ENCODE peak calls at places on chromosome 22, in nine cellular contexts. C, R, O, I, M, X, V, Q and H are unnamed samples.

GRCh38 chr22:48141301-48141700 is 1378.9 kb downstream of the TBC1D22A start:
- DNase-seq in C (no peak), R (no peak), O (no peak), I (no peak), M (no peak), X (no peak), V (no peak), Q (peak), H (no peak)

GRCh38 chr22:37633693-37634504 is 5.6 kb upstream of the SH3BP1 start:
- DNase-seq in C (no peak), R (no peak), O (peak), I (peak), M (peak), X (peak), V (peak), Q (peak), H (peak)

GRCh38 chr22:46533434-46533833 is 4.0 kb downstream of the CELSR1 start:
- DNase-seq in C (no peak), R (no peak), O (no peak), I (no peak), M (no peak), X (no peak), V (no peak), Q (no peak), H (no peak)

GRCh38 chr22:44024288-44024908 is at the start of gene PARVB:
- DNase-seq in C (no peak), R (no peak), O (peak), I (no peak), M (no peak), X (no peak), V (no peak), Q (no peak), H (peak)

GRCh38 chr22:30078320-30079311 is 1.6 kb upstream of the HORMAD2 start:
- DNase-seq in C (no peak), R (no peak), O (no peak), I (no peak), M (no peak), X (no peak), V (no peak), Q (peak), H (no peak)

GRCh38 chr22:40594924-40595323 is 41.6 kb downstream of the MRTFA start:
- DNase-seq in C (no peak), R (no peak), O (no peak), I (no peak), M (no peak), X (no peak), V (no peak), Q (no peak), H (no peak)

GRCh38 chr22:24938741-24939341 is 7.7 kb downstream of the LHFPL7 start:
- DNase-seq in C (peak), R (no peak), O (no peak), I (no peak), M (no peak), X (peak), V (no peak), Q (peak), H (no peak)

GRCh38 chr22:36577019-36577418 is 48.1 kb upstream of the EIF3D start:
- DNase-seq in C (no peak), R (no peak), O (no peak), I (no peak), M (peak), X (peak), V (no peak), Q (no peak), H (no peak)

GRCh38 chr22:47190957-47191323 is 428.5 kb downstream of the TBC1D22A start:
- DNase-seq in C (no peak), R (no peak), O (no peak), I (no peak), M (no peak), X (no peak), V (no peak), Q (no peak), H (peak)

GRCh38 chr22:21041937-21042336 is 3.8 kb upstream of the LRRC74B start:
- DNase-seq in C (no peak), R (no peak), O (no peak), I (no peak), M (no peak), X (peak), V (no peak), Q (no peak), H (no peak)

GRCh38 chr22:22815397-22816170 is 72.0 kb upstream of the IGLL5 start:
- DNase-seq in C (no peak), R (no peak), O (no peak), I (no peak), M (no peak), X (no peak), V (no peak), Q (no peak), H (no peak)

GRCh38 chr22:21042978-21043855 is 2.5 kb upstream of the LRRC74B start:
- DNase-seq in C (no peak), R (no peak), O (no peak), I (no peak), M (no peak), X (no peak), V (no peak), Q (no peak), H (no peak)

GRCh38 chr22:45931042-45931441 is 45.9 kb downstream of the WNT7B start:
- DNase-seq in C (no peak), R (no peak), O (no peak), I (no peak), M (no peak), X (no peak), V (no peak), Q (no peak), H (no peak)

GRCh38 chr22:29574762-29575450 is 6.0 kb downstream of the NIPSNAP1 start:
- DNase-seq in C (no peak), R (no peak), O (no peak), I (no peak), M (no peak), X (no peak), V (no peak), Q (no peak), H (no peak)

GRCh38 chr22:42078469-42079318 is 806 bp upstream of the SMDT1 start:
- DNase-seq in C (no peak), R (no peak), O (peak), I (no peak), M (no peak), X (peak), V (no peak), Q (no peak), H (no peak)

GRCh38 chr22:50060441-50061140 is 2.5 kb upstream of the TTLL8 start:
- DNase-seq in C (no peak), R (no peak), O (no peak), I (no peak), M (no peak), X (no peak), V (no peak), Q (no peak), H (no peak)